ENCODE peak calls at places on chromosomes 2 and 18, in ten cellular contexts. C is AG10803, F is A549, X is osteoblast, L is brain microvascular endothelial cell, V is breast epithelium, S is cardiac fibroblast, E is fibroblast of the aortic adventitia, O is NB4, B is fibroblast of mammary gland. T is an unnamed sample.

GRCh38 chr2:96839875-96840850 is 3.7 kb downstream of the ANKRD23 start:
- DNase-seq in C (no peak), F (no peak), X (peak), L (no peak), V (no peak), S (no peak), E (no peak), O (no peak), B (no peak), T (no peak)

GRCh38 chr2:146850746-146851145 is 994.1 kb upstream of the ACVR2A start:
- DNase-seq in C (no peak), F (no peak), X (no peak), L (peak), V (no peak), S (no peak), E (no peak), O (no peak), B (peak), T (peak)

GRCh38 chr2:85766214-85766613 is 12.4 kb downstream of the ATOH8 start:
- DNase-seq in C (no peak), F (no peak), X (peak), L (no peak), V (no peak), S (no peak), E (no peak), O (no peak), B (no peak), T (no peak)

GRCh38 chr2:36403675-36404230 is 48.2 kb downstream of the CRIM1 start:
- DNase-seq in C (peak), F (peak), X (peak), L (peak), V (no peak), S (no peak), E (peak), O (peak), B (peak), T (peak)

GRCh38 chr2:38466849-38467767 is 90.0 kb upstream of the ATL2 start:
- DNase-seq in C (no peak), F (no peak), X (no peak), L (no peak), V (no peak), S (peak), E (peak), O (no peak), B (peak), T (no peak)

GRCh38 chr18:63397349-63397748 is 24.9 kb downstream of the VPS4B start:
- DNase-seq in C (no peak), F (no peak), X (no peak), L (no peak), V (no peak), S (no peak), E (no peak), O (no peak), B (no peak), T (no peak)

GRCh38 chr2:239162141-239162821 is 238.5 kb downstream of the HDAC4 start:
- DNase-seq in C (no peak), F (no peak), X (peak), L (no peak), V (no peak), S (no peak), E (no peak), O (no peak), B (no peak), T (no peak)

GRCh38 chr2:139365189-139365588 is 585.0 kb upstream of the NXPH2 start:
- DNase-seq in C (no peak), F (no peak), X (no peak), L (no peak), V (no peak), S (no peak), E (no peak), O (no peak), B (no peak), T (no peak)

GRCh38 chr2:180125245-180125962 is 118.3 kb upstream of the CWC22 start:
- DNase-seq in C (peak), F (peak), X (peak), L (peak), V (peak), S (peak), E (peak), O (peak), B (peak), T (peak)

GRCh38 chr2:64525323-64525625 is 1.1 kb downstream of the AFTPH start:
- DNase-seq in C (no peak), F (no peak), X (peak), L (peak), V (no peak), S (peak), E (peak), O (peak), B (no peak), T (peak)

GRCh38 chr2:207252979-207253640 is 87.4 kb upstream of the KLF7 start:
- DNase-seq in C (peak), F (no peak), X (peak), L (peak), V (no peak), S (no peak), E (no peak), O (no peak), B (peak), T (no peak)

GRCh38 chr2:105294844-105295481 is 34.6 kb downstream of the TGFBRAP1 start:
- DNase-seq in C (peak), F (peak), X (peak), L (peak), V (peak), S (peak), E (peak), O (peak), B (peak), T (peak)

GRCh38 chr2:157990173-157990572 is 111.5 kb upstream of the UPP2 start:
- DNase-seq in C (no peak), F (no peak), X (no peak), L (no peak), V (no peak), S (no peak), E (no peak), O (no peak), B (no peak), T (no peak)

GRCh38 chr2:217993055-217993645 is 9.6 kb downstream of the TNS1 start:
- DNase-seq in C (peak), F (no peak), X (peak), L (peak), V (no peak), S (peak), E (peak), O (no peak), B (peak), T (peak)

GRCh38 chr2:226396541-226396940 is 403.1 kb downstream of the IRS1 start:
- DNase-seq in C (peak), F (no peak), X (no peak), L (no peak), V (no peak), S (no peak), E (no peak), O (no peak), B (no peak), T (no peak)

GRCh38 chr2:6358542-6358941 is 507.2 kb downstream of the CMPK2 start:
- DNase-seq in C (no peak), F (no peak), X (no peak), L (no peak), V (no peak), S (no peak), E (no peak), O (no peak), B (no peak), T (no peak)

GRCh38 chr2:69383178-69383812 is 3.7 kb downstream of the GFPT1 start:
- DNase-seq in C (no peak), F (no peak), X (no peak), L (no peak), V (no peak), S (no peak), E (no peak), O (no peak), B (no peak), T (no peak)

GRCh38 chr2:42864641-42865280 is 72.4 kb upstream of the HAAO start:
- DNase-seq in C (no peak), F (no peak), X (no peak), L (no peak), V (no peak), S (no peak), E (no peak), O (no peak), B (no peak), T (no peak)

GRCh38 chr2:36044389-36044788 is 311.2 kb upstream of the CRIM1 start:
- DNase-seq in C (no peak), F (no peak), X (no peak), L (no peak), V (no peak), S (no peak), E (no peak), O (no peak), B (no peak), T (no peak)

GRCh38 chr2:132489150-132489549 is 72.5 kb downstream of the GPR39 start:
- DNase-seq in C (no peak), F (no peak), X (no peak), L (peak), V (no peak), S (no peak), E (peak), O (peak), B (no peak), T (peak)

GRCh38 chr2:196291873-196292800 is 120.8 kb upstream of the STK17B start:
- DNase-seq in C (no peak), F (no peak), X (no peak), L (no peak), V (peak), S (no peak), E (no peak), O (no peak), B (no peak), T (peak)

DNA sequence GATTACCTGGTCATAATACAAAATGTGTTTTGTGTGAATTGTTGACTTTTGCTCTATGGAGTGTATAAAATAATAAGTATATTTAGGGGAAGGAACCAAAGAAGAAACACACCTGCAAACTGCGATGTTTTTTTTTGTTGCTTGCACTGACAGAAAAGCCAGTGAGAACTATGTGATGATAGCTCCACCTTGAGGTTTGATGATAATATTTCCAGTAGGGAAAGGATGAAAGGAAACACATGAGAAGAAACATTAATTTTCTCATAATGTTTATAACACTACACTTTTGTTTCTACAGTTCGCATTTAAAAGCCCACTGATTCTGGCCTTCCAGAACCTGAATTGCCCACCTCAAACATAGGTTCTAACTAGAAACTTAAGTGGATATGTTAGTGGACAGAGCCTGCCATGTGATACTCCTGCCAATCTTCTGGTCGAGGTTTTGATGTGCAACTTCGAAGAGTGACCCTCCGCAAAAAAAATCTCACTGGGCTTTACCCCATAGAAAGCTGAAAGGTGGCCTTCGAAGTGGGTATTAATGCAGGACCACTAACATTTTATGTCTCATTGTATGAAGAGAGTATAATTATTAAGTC is 476.4 kb upstream of the SPHKAP start:
- DNase-seq in C (peak), F (peak), X (no peak), L (no peak), V (no peak), S (peak), E (peak), O (peak), B (peak), T (peak)
- TF ChIP-seq CTCF in C (peak), F (peak), X (peak), L (peak), V (peak), S (peak), E (peak), O (peak), B (peak), T (peak)

GRCh38 chr2:18896106-18896505 is 306.7 kb upstream of the NT5C1B start:
- DNase-seq in C (peak), F (no peak), X (no peak), L (no peak), V (no peak), S (peak), E (peak), O (no peak), B (peak), T (no peak)
- H3K4me3 ChIP-seq in C (no peak), F (no peak), X (no peak), L (no peak), V (no peak), S (no peak), E (no peak), O (no peak), B (no peak), T (no peak)

DNA sequence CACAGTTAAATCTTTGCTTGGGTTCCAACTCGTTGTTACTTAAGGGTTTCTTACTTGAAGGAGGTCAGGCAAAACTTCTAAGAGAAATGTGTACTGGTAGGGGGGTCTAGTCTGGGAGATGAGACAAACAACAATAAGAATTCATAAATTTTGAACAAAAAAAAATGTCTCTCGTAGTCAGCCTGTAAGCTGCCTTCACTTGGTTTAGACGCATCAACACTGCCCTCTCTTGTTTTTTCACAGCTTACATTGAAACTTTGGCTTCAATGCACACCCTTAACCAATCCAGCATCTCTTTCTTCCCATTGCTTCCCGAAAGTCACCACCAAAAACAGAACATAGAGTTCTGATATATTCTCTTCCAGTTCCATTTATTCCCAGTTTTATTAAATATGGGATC is 576.4 kb upstream of the PIK3C3 start:
- DNase-seq in C (peak), F (no peak), X (no peak), L (peak), V (no peak), S (peak), E (peak), O (no peak), B (peak), T (peak)
- TF ChIP-seq CTCF in C (peak), F (no peak), X (no peak), L (peak), V (no peak), S (peak), E (no peak), O (no peak), B (peak), T (peak)

GRCh38 chr2:48315847-48316194 is 214.1 kb upstream of the STON1 start:
- DNase-seq in C (no peak), F (no peak), X (no peak), L (peak), V (no peak), S (no peak), E (peak), O (peak), B (peak), T (no peak)

GRCh38 chr2:48320747-48321146 is 209.2 kb upstream of the STON1 start:
- DNase-seq in C (no peak), F (no peak), X (no peak), L (no peak), V (no peak), S (no peak), E (no peak), O (peak), B (peak), T (no peak)

GRCh38 chr2:48318118-48318517 is 211.8 kb upstream of the STON1 start:
- DNase-seq in C (no peak), F (no peak), X (no peak), L (no peak), V (no peak), S (no peak), E (no peak), O (no peak), B (no peak), T (no peak)

GRCh38 chr2:48319863-48320262 is 210.1 kb upstream of the STON1 start:
- DNase-seq in C (no peak), F (no peak), X (no peak), L (no peak), V (no peak), S (no peak), E (no peak), O (peak), B (no peak), T (no peak)

GRCh38 chr2:48316753-48317750 is 212.9 kb upstream of the STON1 start:
- DNase-seq in C (no peak), F (no peak), X (no peak), L (no peak), V (no peak), S (no peak), E (no peak), O (peak), B (no peak), T (no peak)
- H3K4me3 ChIP-seq in C (no peak), F (peak), X (no peak), L (no peak), V (no peak), S (no peak), E (no peak), O (peak), B (no peak), T (no peak)

GRCh38 chr2:73828818-73829570 is at the start of gene STAMBP:
- DNase-seq in C (peak), F (peak), X (peak), L (peak), V (peak), S (peak), E (peak), O (peak), B (peak), T (peak)

GRCh38 chr2:73828389-73828817 is 358 bp upstream of the STAMBP start:
- DNase-seq in C (no peak), F (no peak), X (no peak), L (no peak), V (no peak), S (no peak), E (no peak), O (no peak), B (no peak), T (no peak)

GRCh38 chr2:73825408-73825807 is 3.4 kb upstream of the STAMBP start:
- DNase-seq in C (no peak), F (no peak), X (no peak), L (no peak), V (no peak), S (no peak), E (no peak), O (no peak), B (peak), T (no peak)

GRCh38 chr2:73827660-73828388 is 937 bp upstream of the STAMBP start:
- DNase-seq in C (no peak), F (no peak), X (no peak), L (no peak), V (no peak), S (no peak), E (no peak), O (no peak), B (no peak), T (no peak)

DNA sequence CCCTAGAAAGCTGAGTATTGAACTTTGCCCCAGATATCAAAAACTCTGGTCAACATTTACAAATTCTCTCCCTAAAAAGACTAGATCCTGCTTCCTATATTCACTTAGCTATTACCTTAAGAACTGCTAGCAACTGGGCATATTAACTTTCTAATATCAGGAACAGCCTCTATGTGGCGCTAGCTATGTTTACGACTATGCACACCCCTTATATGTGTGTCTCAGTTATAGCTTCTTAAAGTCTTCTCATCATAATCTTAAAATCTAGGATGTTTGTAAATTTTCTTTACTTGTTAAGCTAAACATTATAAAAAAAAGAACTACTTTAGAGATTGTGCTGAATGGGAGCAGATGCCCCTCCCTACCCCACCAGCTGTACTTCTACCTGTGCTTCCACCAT is 1.7 kb upstream of the STAMBP start:
- DNase-seq in C (peak), F (peak), X (no peak), L (peak), V (no peak), S (peak), E (peak), O (peak), B (peak), T (peak)
- TF ChIP-seq CTCF in C (peak), F (peak), X (peak), L (peak), V (no peak), S (peak), E (peak), O (peak), B (peak), T (peak)